ENCODE peak calls at places on chromosomes 13 and 19, in four cellular contexts. S is K562, K is HepG2, Y is GM12878. B is an unnamed sample.

GRCh38 chr19:8577247-8577646 is at the start of gene MYO1F:
- DNase-seq in S (peak), Y (no peak), K (no peak), B (no peak)

GRCh38 chr19:31312004-31312403 is 37.2 kb downstream of the TSHZ3 start:
- DNase-seq in S (peak), Y (no peak), K (no peak), B (no peak)

GRCh38 chr19:5243878-5244277 is 96.7 kb downstream of the PTPRS start:
- DNase-seq in S (no peak), K (no peak), Y (no peak), B (no peak)

GRCh38 chr13:51243227-51243626 is 21.0 kb downstream of the FAM124A start:
- DNase-seq in K (no peak), S (no peak), Y (no peak), B (no peak)

GRCh38 chr13:62194371-62194770 is 778.7 kb upstream of the PCDH20 start:
- DNase-seq in Y (no peak), K (no peak), S (no peak), B (no peak)

GRCh38 chr19:1474765-1475351 is 4.2 kb downstream of the C19orf25 start:
- DNase-seq in S (no peak), K (no peak), Y (no peak), B (no peak)

GRCh38 chr19:55247621-55248099 is 11.2 kb downstream of the PPP6R1 start:
- DNase-seq in S (peak), K (no peak), Y (no peak), B (no peak)

GRCh38 chr19:3041756-3042517 is 12.9 kb upstream of the TLE2 start:
- DNase-seq in S (no peak), Y (no peak), K (no peak), B (peak)

GRCh38 chr13:69633044-69633443 is 474.6 kb upstream of the ATXN8OS start:
- DNase-seq in K (no peak), S (no peak), Y (no peak), B (no peak)

GRCh38 chr19:29410974-29411615 is 114.7 kb upstream of the VSTM2B start:
- DNase-seq in Y (no peak), K (no peak), S (no peak), B (no peak)

DNA sequence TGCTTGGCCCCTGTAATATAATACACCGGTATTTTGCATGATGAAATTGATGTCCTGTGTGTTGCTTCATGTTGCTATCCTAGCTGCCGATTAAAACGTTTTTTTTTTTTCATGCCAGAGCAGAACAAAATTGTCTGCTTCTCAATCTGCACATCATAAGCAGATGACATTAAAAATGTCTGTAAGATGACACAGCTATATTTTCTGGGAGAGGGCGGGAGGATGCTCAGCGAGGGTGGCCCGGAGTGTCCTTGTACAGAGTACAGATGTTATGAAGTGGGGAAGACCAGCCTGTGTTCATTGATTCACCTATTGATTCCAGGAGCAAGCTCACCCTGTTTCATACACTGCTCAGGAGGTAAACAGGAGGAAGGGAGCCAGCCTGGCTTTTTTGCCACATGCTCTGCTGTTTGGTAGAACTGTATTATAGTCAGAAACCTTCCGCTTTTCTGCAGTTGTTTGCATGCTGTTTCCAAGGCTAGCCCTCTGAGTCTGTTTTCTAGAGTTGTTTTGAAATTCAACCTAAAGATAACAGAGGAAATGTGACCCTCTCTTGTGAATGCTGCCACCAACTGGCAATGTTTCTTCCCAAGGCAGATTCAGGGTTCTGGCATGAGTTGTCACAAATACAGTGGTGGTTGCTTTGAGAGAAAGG is 4.7 kb upstream of the IRS2 start:
- DNase-seq in Y (no peak), K (peak), S (peak), B (no peak)
- TF ChIP-seq BRCA1 in Y (no peak), K (no peak), S (no peak), B (no peak)

GRCh38 chr13:106561551-106562170 is 6.3 kb downstream of the ARGLU1 start:
- DNase-seq in S (peak), K (no peak), Y (peak), B (no peak)
- TF ChIP-seq SP1 in S (no peak), K (no peak), Y (no peak), B (no peak)

GRCh38 chr13:90896022-90896421 is 451.5 kb upstream of the MIR17HG start:
- DNase-seq in Y (no peak), S (no peak), K (no peak), B (no peak)
- TF ChIP-seq BRCA1 in Y (no peak), S (no peak), K (no peak), B (no peak)

GRCh38 chr13:114258589-114258988 is 22.8 kb upstream of the UPF3A start:
- DNase-seq in Y (no peak), S (no peak), K (no peak), B (no peak)
- TF ChIP-seq SP1 in Y (no peak), S (no peak), K (no peak), B (no peak)

GRCh38 chr19:57527136-57527881 is at the start of gene ZNF549:
- DNase-seq in K (peak), S (peak), Y (peak), B (peak)
- TF ChIP-seq BRCA1 in K (peak), S (no peak), Y (no peak), B (no peak)

DNA sequence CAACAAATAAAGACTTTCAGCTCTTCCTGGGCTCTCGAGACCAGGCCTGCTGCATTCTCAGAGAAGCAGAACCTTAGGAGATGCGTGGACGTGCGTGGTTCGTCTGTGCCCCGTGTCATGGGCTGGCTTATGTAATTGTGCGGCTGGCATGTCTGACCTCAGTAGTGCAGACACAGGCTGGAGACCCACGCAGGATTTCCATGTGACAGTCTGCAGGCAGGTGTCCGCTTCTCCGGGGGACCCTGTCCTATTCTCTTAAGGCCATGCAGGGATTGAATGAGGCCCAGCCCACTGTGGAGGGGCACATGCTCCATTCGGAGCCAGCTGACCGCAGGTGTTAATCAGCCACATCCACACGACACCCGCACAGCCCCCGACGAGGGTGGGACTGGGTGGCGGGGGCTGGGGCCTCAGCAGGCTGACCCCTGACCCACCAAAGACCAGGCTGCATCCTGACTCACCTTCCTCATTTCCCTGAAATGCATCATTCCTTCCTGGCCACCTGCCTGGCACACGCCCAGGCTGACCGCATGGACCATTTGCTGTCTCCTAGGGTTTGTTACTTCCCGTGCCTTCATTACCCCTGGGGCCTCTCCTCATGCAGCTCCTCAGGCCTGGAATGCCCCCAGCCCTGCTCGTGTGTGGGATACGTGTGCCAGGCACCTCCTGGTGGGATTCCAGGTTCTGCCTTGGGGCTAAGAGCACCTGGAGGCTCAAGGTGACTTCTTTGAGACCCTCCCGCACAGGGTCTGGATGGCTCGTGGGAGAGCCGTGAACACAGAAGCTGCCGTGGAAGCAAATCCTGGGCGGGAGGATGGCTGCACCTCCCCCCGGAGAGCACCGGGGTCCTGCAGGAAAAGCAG is 10.7 kb upstream of the MCF2L start:
- DNase-seq in K (no peak), Y (no peak), S (no peak), B (no peak)
- TF ChIP-seq SP1 in K (no peak), Y (no peak), S (no peak), B (no peak)

DNA sequence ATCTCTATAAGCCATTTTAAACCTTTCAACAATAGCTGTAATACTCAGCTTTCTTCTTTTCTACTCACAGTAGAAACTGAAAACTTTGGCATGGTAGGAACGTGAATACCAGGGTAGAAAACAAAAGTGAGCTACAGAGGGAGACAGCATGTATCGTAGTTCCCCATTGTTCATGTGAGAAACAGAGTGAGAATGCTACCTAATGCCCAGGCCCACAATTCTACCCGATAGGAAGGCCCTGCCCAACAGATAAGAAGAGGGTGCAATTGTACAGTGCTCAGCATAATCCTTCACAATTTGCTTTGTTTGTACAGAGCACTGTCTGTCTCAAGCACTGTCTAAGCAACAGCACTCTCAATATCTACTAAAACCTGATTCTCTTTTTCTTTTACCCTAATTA is 322.4 kb downstream of the EFNB2 start:
- DNase-seq in S (no peak), K (no peak), Y (no peak), B (no peak)
- TF ChIP-seq BRCA1 in S (no peak), K (no peak), Y (no peak), B (no peak)

GRCh38 chr13:97810152-97810551 is 143.3 kb upstream of the IPO5 start:
- DNase-seq in S (no peak), Y (no peak), K (peak), B (no peak)
- TF ChIP-seq SP1 in S (no peak), Y (no peak), K (no peak), B (no peak)

B was measured in H1.